ENCODE peak calls at places on chromosomes 6 and 20, in nine cellular contexts. S is pancreas; O is cardiac muscle cell; N is neural progenitor cell; Y is psoas muscle; E is PC-9; B is heart right ventricle; W is thyroid gland; U is CD8-positive, alpha-beta T cell. C is an unnamed sample.

GRCh38 chr6:134875367-134875766 is 74.5 kb downstream of the ALDH8A1 start:
- DNase-seq in U (no peak), S (no peak), B (no peak), E (no peak), O (peak; percentile 49), Y (no peak), W (no peak), N (no peak), C (no peak)

GRCh38 chr20:51467971-51468626 is 74.4 kb downstream of the NFATC2 start:
- DNase-seq in O (no peak), B (no peak), S (no peak), W (peak; percentile 74), E (no peak), N (no peak), Y (no peak), U (no peak), C (peak; percentile 29)

GRCh38 chr6:157999100-158000051 is 17.7 kb downstream of the SYNJ2 start:
- DNase-seq in W (no peak), O (no peak), S (peak; percentile 74), Y (no peak), N (no peak), B (no peak), U (no peak), E (no peak), C (no peak)

GRCh38 chr20:62824476-62825287 is 7.8 kb downstream of the COL9A3 start:
- DNase-seq in U (no peak), O (peak; percentile 65), N (peak; percentile 85), E (no peak), Y (no peak), B (peak; percentile 57), W (peak; percentile 59), S (peak; percentile 71), C (no peak)

GRCh38 chr20:64154590-64155257 is 9.5 kb upstream of the MYT1 start:
- DNase-seq in W (no peak), Y (no peak), O (no peak), E (no peak), B (no peak), S (no peak), U (no peak), N (no peak), C (no peak)

GRCh38 chr6:48641544-48641943 is 530.5 kb upstream of the PTCHD4 start:
- DNase-seq in Y (no peak), W (no peak), O (peak; percentile 4), B (no peak), E (peak; percentile 39), S (no peak), N (no peak), U (no peak), C (no peak)

GRCh38 chr20:3768342-3769130 is 983 bp upstream of the ADISSP start:
- DNase-seq in O (peak; percentile 81), B (peak; percentile 72), S (peak; percentile 79), N (peak; percentile 94), W (peak; percentile 83), Y (peak; percentile 84), E (peak; percentile 73), U (peak; percentile 87), C (peak; percentile 89)

GRCh38 chr6:155646443-155646842 is 190.8 kb upstream of the NOX3 start:
- DNase-seq in Y (no peak), U (no peak), S (no peak), W (no peak), N (no peak), B (no peak), O (peak; percentile 59), E (no peak), C (no peak)

GRCh38 chr20:44247676-44248419 is 740 bp downstream of the GDAP1L1 start:
- DNase-seq in W (peak; percentile 32), N (peak; percentile 94), S (no peak), O (peak; percentile 49), U (peak; percentile 32), B (peak; percentile 40), Y (no peak), E (no peak), C (peak; percentile 84)

GRCh38 chr6:27605401-27606342 is 132.8 kb upstream of the ZNF184 start:
- DNase-seq in O (peak; percentile 75), U (no peak), W (no peak), Y (no peak), B (no peak), S (no peak), N (peak; percentile 90), E (peak; percentile 77), C (peak; percentile 87)

GRCh38 chr6:2376429-2377355 is 131.3 kb upstream of the GMDS start:
- DNase-seq in U (no peak), O (no peak), E (no peak), B (no peak), W (no peak), Y (no peak), N (no peak), S (no peak), C (no peak)

GRCh38 chr6:150373260-150373701 is 4.5 kb downstream of the IYD start:
- DNase-seq in B (peak; percentile 33), O (peak; percentile 26), N (no peak), U (no peak), Y (no peak), E (no peak), S (no peak), W (peak; percentile 87), C (no peak)

GRCh38 chr6:18680842-18681241 is 293.7 kb downstream of the RNF144B start:
- DNase-seq in S (no peak), Y (no peak), O (no peak), E (no peak), B (no peak), U (no peak), W (no peak), N (no peak), C (no peak)

GRCh38 chr20:10861086-10861485 is 187.3 kb upstream of the JAG1 start:
- DNase-seq in B (no peak), W (no peak), E (peak; percentile 42), S (no peak), N (no peak), U (no peak), O (peak; percentile 51), Y (no peak), C (no peak)

GRCh38 chr20:40931348-40932044 is 97.1 kb upstream of the TOP1 start:
- DNase-seq in E (no peak), N (no peak), U (no peak), Y (no peak), W (no peak), B (no peak), O (no peak), S (no peak), C (no peak)

GRCh38 chr20:31517373-31517772 is 3.1 kb downstream of the HM13 start:
- DNase-seq in E (peak; percentile 56), Y (peak; percentile 65), U (no peak), N (peak; percentile 49), O (peak; percentile 50), W (peak; percentile 41), B (no peak), S (peak; percentile 63), C (peak; percentile 79)

GRCh38 chr20:2022163-2022562 is 28.3 kb upstream of the PDYN start:
- DNase-seq in U (no peak), B (no peak), W (no peak), E (no peak), S (no peak), Y (no peak), N (no peak), O (no peak), C (no peak)

GRCh38 chr20:53146201-53146891 is 174.2 kb downstream of the TSHZ2 start:
- DNase-seq in Y (no peak), W (no peak), N (no peak), B (no peak), O (no peak), S (no peak), E (no peak), U (no peak), C (no peak)

GRCh38 chr6:1771324-1771723 is 161.6 kb downstream of the FOXC1 start:
- DNase-seq in E (no peak), N (no peak), Y (no peak), B (no peak), W (no peak), U (peak; percentile 20), O (peak; percentile 46), S (no peak), C (no peak)

GRCh38 chr6:84218091-84218490 is 9.4 kb downstream of the CEP162 start:
- DNase-seq in S (no peak), Y (no peak), E (no peak), N (no peak), U (no peak), B (no peak), O (no peak), W (no peak), C (no peak)

GRCh38 chr20:12358655-12359009 is 440.9 kb downstream of the BTBD3 start:
- DNase-seq in E (no peak), B (no peak), Y (no peak), N (no peak), U (no peak), S (no peak), W (no peak), O (peak; percentile 5), C (no peak)

GRCh38 chr6:152716322-152716721 is 18.6 kb downstream of the MYCT1 start:
- DNase-seq in B (no peak), S (no peak), Y (no peak), W (no peak), N (no peak), U (no peak), E (no peak), O (no peak), C (no peak)
- TF ChIP-seq CTCF in B (no peak), S (no peak), Y (no peak), W (no peak), N (peak; percentile 17), U (no peak), E (peak; percentile 41), O (no peak), C (no peak)

GRCh38 chr6:87330961-87331360 is 1.9 kb upstream of the GJB7 start:
- DNase-seq in U (no peak), N (no peak), W (no peak), E (no peak), B (no peak), Y (no peak), O (no peak), S (no peak), C (no peak)
- H3K36me3 ChIP-seq in U (no peaks in the 10 kb centered on the region), N (no peaks in the 10 kb centered on the region), W (no peaks in the 10 kb centered on the region), E (no peaks in the 10 kb centered on the region), B (no peaks in the 10 kb centered on the region), Y (no peaks in the 10 kb centered on the region), O (no peaks in the 10 kb centered on the region), S (no peaks in the 10 kb centered on the region), C (no peaks in the 10 kb centered on the region)

GRCh38 chr6:156827382-156827781 is 50.2 kb downstream of the ARID1B start:
- DNase-seq in S (no peak), B (no peak), O (peak; percentile 23), U (no peak), N (no peak), W (no peak), Y (no peak), E (no peak), C (no peak)
- H3K4me1 ChIP-seq in S (peaks cover 29% of the 10 kb centered on the region), B (peaks cover 64% of the 10 kb centered on the region), O (peaks cover 14% of the 10 kb centered on the region), U (peaks cover 39% of the 10 kb centered on the region), N (peaks cover 4% of the 10 kb centered on the region), W (peaks cover 69% of the 10 kb centered on the region), Y (peaks cover 84% of the 10 kb centered on the region), E (peaks cover 25% of the 10 kb centered on the region), C (no peaks in the 10 kb centered on the region)

GRCh38 chr6:46541556-46541955 is 50.3 kb upstream of the RCAN2 start:
- DNase-seq in U (no peak), N (no peak), E (no peak), Y (no peak), B (no peak), W (no peak), S (no peak), O (no peak), C (no peak)

DNA sequence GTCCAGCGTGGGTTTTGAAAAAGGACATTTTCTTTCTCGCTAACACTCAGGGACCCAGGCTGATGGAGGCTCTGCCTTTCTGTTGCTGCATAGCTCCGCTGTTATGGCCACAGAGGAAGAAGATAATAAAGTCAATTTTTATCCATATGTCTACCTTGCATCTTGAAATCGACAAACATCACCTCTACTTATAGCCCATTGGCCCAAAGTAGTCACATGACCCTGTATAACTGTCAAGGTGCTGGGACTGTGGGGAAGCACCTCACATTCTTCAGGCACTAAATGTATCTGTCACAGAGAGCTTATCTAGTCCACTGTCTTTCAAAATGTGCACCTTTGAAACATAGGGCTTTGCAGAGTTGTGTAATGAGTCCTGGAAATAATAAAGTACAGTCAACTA is 47.6 kb upstream of the RCAN2 start:
- DNase-seq in Y (no peak), U (no peak), W (no peak), O (no peak), E (no peak), N (no peak), B (no peak), S (no peak), C (no peak)
- TF ChIP-seq CTCF in Y (no peak), U (no peak), W (no peak), O (no peak), E (no peak), N (no peak), B (no peak), S (no peak), C (no peak)

C was measured in Caco-2.